ENCODE peak calls at places on chromosomes 16 and 17, in ten cellular contexts. E is lower leg skin, I is heart left ventricle, W is prostate gland, Z is ovary, B is uterus, R is suprapubic skin, J is transverse colon, M is testis, P is endothelial cell of umbilical vein. O is an unnamed sample.

GRCh38 chr17:19347323-19348080 is 15.0 kb downstream of the B9D1 start:
- DNase-seq in E (no peak), I (no peak), W (no peak), Z (no peak), B (peak), R (peak), J (no peak), M (no peak), P (no peak), O (peak)

GRCh38 chr16:4323071-4323844 is 7.4 kb downstream of the GLIS2 start:
- DNase-seq in E (no peak), I (no peak), W (peak), Z (no peak), B (no peak), R (no peak), J (no peak), M (no peak), P (no peak), O (no peak)

GRCh38 chr17:39836117-39836516 is 28.0 kb downstream of the IKZF3 start:
- DNase-seq in E (no peak), I (no peak), W (no peak), Z (no peak), B (no peak), R (no peak), J (no peak), M (no peak), P (no peak), O (no peak)

GRCh38 chr17:2062571-2063183 is 7.8 kb downstream of the HIC1 start:
- DNase-seq in E (no peak), I (no peak), W (no peak), Z (peak), B (peak), R (no peak), J (no peak), M (no peak), P (peak), O (no peak)

GRCh38 chr17:17231621-17232302 is 5.2 kb downstream of the FLCN start:
- DNase-seq in E (no peak), I (no peak), W (no peak), Z (no peak), B (no peak), R (no peak), J (peak), M (no peak), P (no peak), O (no peak)

GRCh38 chr16:4862639-4863038 is 15.4 kb downstream of the UBN1 start:
- DNase-seq in E (no peak), I (no peak), W (no peak), Z (no peak), B (no peak), R (no peak), J (no peak), M (no peak), P (no peak), O (no peak)

GRCh38 chr16:84737192-84737591 is 37.4 kb downstream of the USP10 start:
- DNase-seq in E (no peak), I (no peak), W (no peak), Z (no peak), B (no peak), R (no peak), J (no peak), M (no peak), P (no peak), O (no peak)

GRCh38 chr16:69145658-69146057 is 13.2 kb downstream of the UTP4 start:
- DNase-seq in E (no peak), I (no peak), W (no peak), Z (no peak), B (no peak), R (no peak), J (no peak), M (peak), P (no peak), O (no peak)

GRCh38 chr17:30520436-30520835 is 43.2 kb downstream of the GOSR1 start:
- DNase-seq in E (no peak), I (no peak), W (no peak), Z (no peak), B (no peak), R (no peak), J (no peak), M (no peak), P (no peak), O (no peak)

GRCh38 chr17:66467766-66468165 is 165.4 kb downstream of the PRKCA start:
- DNase-seq in E (no peak), I (no peak), W (no peak), Z (no peak), B (no peak), R (no peak), J (no peak), M (no peak), P (no peak), O (no peak)

GRCh38 chr16:49260253-49260652 is 21.4 kb downstream of the CBLN1 start:
- DNase-seq in E (no peak), I (no peak), W (no peak), Z (no peak), B (no peak), R (no peak), J (no peak), M (no peak), P (no peak), O (no peak)

GRCh38 chr16:23502466-23502865 is 7.8 kb downstream of the GGA2 start:
- DNase-seq in E (no peak), I (no peak), W (no peak), Z (no peak), B (no peak), R (no peak), J (no peak), M (no peak), P (peak), O (no peak)

GRCh38 chr16:13994239-13995106 is 74.5 kb downstream of the ERCC4 start:
- DNase-seq in E (no peak), I (no peak), W (no peak), Z (no peak), B (no peak), R (peak), J (no peak), M (no peak), P (peak), O (no peak)

GRCh38 chr16:70788668-70789161 is 12.2 kb downstream of the VAC14 start:
- DNase-seq in E (no peak), I (no peak), W (no peak), Z (no peak), B (no peak), R (no peak), J (no peak), M (peak), P (no peak), O (no peak)

GRCh38 chr16:48054881-48055601 is 100.8 kb downstream of the ABCC12 start:
- DNase-seq in E (peak), I (no peak), W (peak), Z (peak), B (no peak), R (no peak), J (peak), M (peak), P (peak), O (no peak)

GRCh38 chr17:16941643-16942042 is 30.3 kb downstream of the TNFRSF13B start:
- DNase-seq in E (no peak), I (no peak), W (no peak), Z (no peak), B (no peak), R (peak), J (no peak), M (peak), P (no peak), O (no peak)

GRCh38 chr16:75727221-75727620 is 931 bp upstream of the CPHXL start:
- DNase-seq in E (no peak), I (no peak), W (no peak), Z (no peak), B (no peak), R (no peak), J (no peak), M (no peak), P (no peak), O (no peak)

GRCh38 chr17:74116087-74116717 is 87.3 kb upstream of the RPL38 start:
- DNase-seq in E (no peak), I (no peak), W (no peak), Z (no peak), B (no peak), R (no peak), J (no peak), M (no peak), P (no peak), O (no peak)

GRCh38 chr17:50834126-50834785 is 1.1 kb upstream of the WFIKKN2 start:
- DNase-seq in E (no peak), I (no peak), W (no peak), Z (peak), B (no peak), R (peak), J (no peak), M (no peak), P (no peak), O (no peak)

GRCh38 chr16:87784812-87785211 is 19.0 kb upstream of the KLHDC4 start:
- DNase-seq in E (no peak), I (no peak), W (no peak), Z (no peak), B (no peak), R (no peak), J (no peak), M (peak), P (no peak), O (no peak)

GRCh38 chr16:62041401-62041800 is 5.2 kb upstream of the CDH8 start:
- DNase-seq in E (no peak), I (no peak), W (no peak), Z (no peak), B (no peak), R (no peak), J (no peak), M (peak), P (no peak), O (no peak)

GRCh38 chr16:76222853-76223252 is 54.3 kb upstream of the CNTNAP4 start:
- DNase-seq in E (no peak), I (no peak), W (no peak), Z (no peak), B (no peak), R (no peak), J (no peak), M (no peak), P (no peak), O (no peak)

GRCh38 chr17:38578641-38579480 is 26.9 kb downstream of the SRCIN1 start:
- DNase-seq in E (no peak), I (no peak), W (no peak), Z (no peak), B (no peak), R (no peak), J (no peak), M (no peak), P (no peak), O (no peak)

GRCh38 chr17:13922885-13923284 is 146.4 kb upstream of the COX10 start:
- DNase-seq in E (no peak), I (no peak), W (no peak), Z (no peak), B (no peak), R (no peak), J (no peak), M (no peak), P (no peak), O (no peak)

GRCh38 chr16:77376358-77376757 is 58.5 kb downstream of the ADAMTS18 start:
- DNase-seq in E (no peak), I (no peak), W (no peak), Z (no peak), B (no peak), R (no peak), J (no peak), M (no peak), P (no peak), O (no peak)

GRCh38 chr17:76558210-76559095 is 18.6 kb downstream of the PRCD start:
- DNase-seq in E (no peak), I (no peak), W (no peak), Z (no peak), B (no peak), R (no peak), J (no peak), M (no peak), P (peak), O (no peak)

GRCh38 chr17:2711608-2712299 is at the start of gene CLUH:
- DNase-seq in E (peak), I (peak), W (peak), Z (peak), B (peak), R (peak), J (peak), M (peak), P (peak), O (peak)

GRCh38 chr17:82014432-82014831 is 8.2 kb downstream of the CENPX start:
- DNase-seq in E (no peak), I (no peak), W (no peak), Z (no peak), B (no peak), R (no peak), J (no peak), M (no peak), P (no peak), O (no peak)
- TF ChIP-seq CTCF in E (no peak), I (no peak), W (no peak), Z (no peak), B (no peak), R (peak), J (no peak), M (no peak), P (no peak), O (no peak)

DNA sequence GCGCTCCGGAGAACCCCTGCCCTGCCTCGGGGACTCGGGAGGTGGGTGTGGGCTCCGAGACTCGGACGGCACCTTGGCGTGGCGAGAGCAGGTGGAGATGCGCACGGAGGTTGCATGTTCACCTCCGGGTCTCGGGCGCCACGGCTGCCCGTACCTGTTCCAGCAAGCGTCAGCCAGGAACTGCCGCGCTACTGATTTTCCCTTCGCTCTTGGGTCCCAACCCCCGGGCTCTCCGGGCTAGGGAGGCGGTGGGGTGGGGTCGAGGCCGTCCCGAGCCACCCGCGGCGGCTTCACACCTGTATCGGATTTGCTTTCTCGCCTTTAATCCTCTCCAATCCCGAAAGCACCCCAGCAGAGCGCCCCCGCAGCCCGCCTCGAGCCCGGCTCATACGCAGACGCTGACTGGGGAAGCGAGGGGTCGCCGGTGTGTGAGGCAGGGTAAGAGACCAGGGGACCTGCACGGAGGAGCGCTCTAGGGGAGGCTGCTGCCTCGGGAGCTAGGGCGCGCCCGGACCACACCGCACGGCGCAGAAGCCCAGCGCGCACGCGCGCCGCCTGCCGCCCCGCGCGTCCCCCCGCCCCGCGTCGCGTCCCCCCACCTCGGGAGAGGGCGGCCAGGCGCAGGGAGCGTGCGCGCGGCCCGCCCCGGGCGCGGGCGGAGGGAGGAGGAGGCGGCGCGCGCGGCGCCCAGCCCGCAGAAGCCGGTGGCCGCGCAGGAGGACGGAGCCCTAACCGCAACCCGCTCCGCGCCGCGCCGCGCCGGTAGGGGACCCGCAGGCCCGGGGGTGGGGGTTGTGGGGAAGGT is at the start of gene DUSP14:
- DNase-seq in E (peak), I (peak), W (peak), Z (peak), B (peak), R (peak), J (peak), M (peak), P (peak), O (peak)
- TF ChIP-seq POLR2A in E (no peak), I (no peak), W (peak), Z (peak), B (peak), R (no peak), J (peak), M (no peak), P (peak), O (peak)

DNA sequence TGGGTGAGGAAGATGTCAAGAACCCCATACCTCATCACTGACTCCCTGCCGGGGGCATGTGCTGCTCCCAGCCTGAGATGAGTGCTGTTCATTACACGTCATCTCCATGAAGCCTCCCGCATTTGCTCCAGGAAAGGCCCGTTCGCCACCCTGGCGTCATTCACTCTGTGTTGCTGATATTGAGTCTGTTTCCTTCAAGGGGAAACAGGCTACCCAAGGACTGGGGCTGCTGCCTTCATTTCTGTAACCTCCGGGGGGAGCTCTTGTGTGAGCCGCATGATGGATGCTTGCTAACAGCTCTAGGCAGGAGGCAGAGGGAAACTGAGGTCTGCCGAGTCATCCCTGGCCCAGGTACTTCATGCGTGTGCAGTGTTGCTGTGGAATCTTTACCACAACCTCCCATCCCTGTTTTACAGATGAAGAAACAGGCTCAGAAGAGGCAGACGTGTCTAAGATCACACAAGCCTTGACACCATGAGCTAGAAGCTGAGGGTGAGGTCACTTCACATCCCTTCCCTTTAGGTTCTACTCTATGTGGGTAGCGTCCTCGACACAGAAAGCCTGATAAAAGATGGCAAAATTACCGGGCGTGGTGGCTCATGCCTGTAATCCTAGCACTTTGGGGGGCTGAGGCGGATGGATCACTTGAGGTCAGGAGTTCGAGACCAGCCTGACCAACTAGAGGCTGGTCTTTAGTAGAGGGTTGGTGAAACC is 3.5 kb upstream of the ARMC5 start:
- DNase-seq in E (no peak), I (no peak), W (no peak), Z (no peak), B (no peak), R (no peak), J (no peak), M (peak), P (peak), O (no peak)
- TF ChIP-seq CTCF in E (no peak), I (peak), W (no peak), Z (no peak), B (no peak), R (no peak), J (peak), M (peak), P (peak), O (no peak)

DNA sequence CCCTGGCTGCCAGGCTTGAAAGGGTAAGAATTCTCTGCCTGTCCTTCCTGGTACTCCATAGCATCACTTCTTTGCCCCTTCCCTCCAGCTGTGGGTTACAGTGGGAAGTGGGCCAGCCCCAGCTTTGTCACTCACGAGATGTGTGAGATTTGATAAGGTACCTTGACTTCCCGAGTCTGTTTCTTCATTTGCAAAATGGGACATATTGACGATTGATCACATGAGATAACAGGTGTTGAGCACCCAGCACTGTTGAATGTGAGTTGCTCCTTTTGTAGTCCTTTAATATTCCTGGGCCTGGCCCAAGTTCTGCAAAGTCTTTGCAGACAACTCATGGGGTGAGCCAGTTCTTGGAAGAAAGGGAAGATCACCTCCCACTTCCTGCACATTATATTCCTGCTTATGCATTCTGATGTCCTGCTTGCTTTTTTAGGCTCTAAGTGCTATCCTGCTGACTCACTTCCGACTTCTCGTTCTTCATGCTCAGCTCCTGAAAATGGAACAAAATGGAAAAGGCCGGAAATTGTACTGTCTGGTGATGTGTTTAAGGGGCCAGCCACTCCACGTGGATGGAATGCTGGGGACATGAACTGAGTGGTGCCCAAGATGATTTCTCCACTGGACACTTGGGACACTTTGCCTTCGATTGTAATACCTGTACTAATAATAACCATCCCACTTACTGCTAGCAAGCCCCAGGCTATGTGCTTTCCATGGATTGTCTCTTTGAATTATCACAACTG is 8.3 kb upstream of the NLK start:
- DNase-seq in E (no peak), I (no peak), W (no peak), Z (no peak), B (no peak), R (no peak), J (no peak), M (no peak), P (peak), O (no peak)
- TF ChIP-seq POLR2A in E (no peak), I (no peak), W (no peak), Z (no peak), B (no peak), R (no peak), J (no peak), M (no peak), P (no peak), O (no peak)

DNA sequence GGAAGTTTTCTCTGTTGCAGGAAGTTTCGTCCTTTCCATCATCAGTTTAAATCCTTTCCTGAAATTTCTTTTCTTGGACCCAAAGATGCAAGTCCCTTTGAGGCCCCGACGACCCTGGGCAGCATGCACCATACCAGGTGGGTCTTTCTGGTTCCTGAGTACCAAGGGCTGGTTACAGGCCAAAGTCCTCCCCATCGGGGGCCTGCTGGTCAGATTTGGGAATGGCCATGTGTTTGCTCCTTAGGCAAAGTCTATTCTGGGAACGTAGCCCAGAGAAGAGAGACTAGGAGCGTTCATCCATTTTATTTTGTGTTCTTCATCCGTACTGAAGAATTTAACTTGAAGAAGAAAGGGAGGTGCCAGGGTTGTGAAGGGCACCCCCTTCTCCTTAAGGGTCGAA is 17.5 kb upstream of the ADAM11 start:
- DNase-seq in E (no peak), I (no peak), W (no peak), Z (no peak), B (no peak), R (no peak), J (no peak), M (no peak), P (no peak), O (no peak)
- TF ChIP-seq CTCF in E (no peak), I (no peak), W (no peak), Z (no peak), B (no peak), R (no peak), J (no peak), M (no peak), P (no peak), O (no peak)

GRCh38 chr17:47275245-47275984 is 21.8 kb downstream of the ITGB3 start:
- DNase-seq in E (peak), I (peak), W (peak), Z (peak), B (peak), R (peak), J (peak), M (peak), P (no peak), O (peak)
- TF ChIP-seq POLR2A in E (no peak), I (no peak), W (no peak), Z (no peak), B (peak), R (no peak), J (no peak), M (no peak), P (no peak), O (no peak)